ENCODE peak calls at places on chromosomes 13 and 19, in ten cellular contexts. P, Q, F, L, C, V, J, Y, S and G are unnamed samples.

GRCh38 chr13:61954092-61954491 is 538.4 kb upstream of the PCDH20 start:
- DNase-seq in Q (peak; percentile 19), F (no peak), J (peak; percentile 52), Y (peak; percentile 5), P (peak; percentile 1), S (no peak), C (no peak), L (no peak), V (peak; percentile 0), G (peak; percentile 4)

GRCh38 chr19:11673608-11674041 is 65.1 kb downstream of the ZNF823 start:
- DNase-seq in L (peak; percentile 58), Q (peak; percentile 81), J (peak; percentile 88), V (peak; percentile 55), P (peak; percentile 63), F (peak; percentile 83), C (no peak), S (peak; percentile 84), Y (peak; percentile 47), G (peak; percentile 28)

GRCh38 chr13:110001622-110002275 is 215.4 kb upstream of the IRS2 start:
- DNase-seq in J (no peak), C (no peak), Q (no peak), S (no peak), V (peak; percentile 90), F (no peak), P (no peak), L (no peak), Y (peak; percentile 77), G (no peak)

GRCh38 chr19:33804021-33804799 is 7.5 kb downstream of the KCTD15 start:
- DNase-seq in L (peak; percentile 85), Y (peak; percentile 85), C (no peak), S (peak; percentile 68), J (no peak), Q (peak; percentile 87), F (peak; percentile 77), P (no peak), V (peak; percentile 83), G (no peak)

GRCh38 chr13:33728271-33729037 is 89.5 kb upstream of the RFC3 start:
- DNase-seq in L (no peak), P (no peak), F (peak; percentile 56), V (no peak), J (no peak), S (no peak), C (no peak), Y (no peak), Q (no peak), G (peak; percentile 95)

GRCh38 chr19:7327802-7328201 is 20.9 kb upstream of the ARHGEF18 start:
- DNase-seq in P (no peak), V (no peak), C (no peak), L (no peak), Q (no peak), F (no peak), S (no peak), J (no peak), Y (no peak), G (no peak)

GRCh38 chr13:51246411-51247298 is 24.5 kb downstream of the FAM124A start:
- DNase-seq in V (no peak), P (no peak), Q (no peak), L (no peak), F (peak; percentile 65), S (no peak), C (no peak), J (peak; percentile 56), Y (no peak), G (no peak)

GRCh38 chr19:12364391-12365093 is 941 bp downstream of the ZNF442 start:
- DNase-seq in P (no peak), V (peak; percentile 4), C (no peak), S (peak; percentile 49), F (peak; percentile 12), J (peak; percentile 27), Y (peak; percentile 10), L (peak; percentile 35), Q (peak; percentile 33), G (no peak)

DNA sequence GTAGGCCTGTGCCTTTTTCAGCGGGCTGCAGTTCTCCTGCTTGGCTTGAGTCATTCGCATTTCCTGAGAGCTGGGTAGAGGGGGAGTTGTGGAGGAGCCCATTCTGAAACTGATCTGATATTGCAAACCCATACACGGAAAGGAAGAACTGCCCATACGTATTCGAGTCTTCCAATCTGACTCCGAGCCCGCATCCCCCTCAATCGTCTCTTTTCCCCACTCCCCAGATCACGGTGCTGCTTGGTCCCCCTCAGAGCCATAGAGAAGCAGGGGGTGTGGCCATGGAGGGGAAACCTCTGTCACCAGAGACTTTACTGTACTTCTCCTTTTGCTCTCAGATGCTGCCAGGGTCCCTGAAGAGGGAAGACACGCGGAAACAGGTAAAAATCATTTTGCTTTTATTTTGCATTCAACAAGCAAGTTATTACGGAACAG is at the start of gene CD22:
- DNase-seq in L (no peak), F (no peak), C (no peak), J (no peak), V (no peak), Q (no peak), S (no peak), Y (no peak), P (no peak), G (peak; percentile 88)
- H3K36me3 ChIP-seq in L (no peaks in the 10 kb centered on the region), F (no peaks in the 10 kb centered on the region), C (no peaks in the 10 kb centered on the region), J (no peaks in the 10 kb centered on the region), V (no peaks in the 10 kb centered on the region), Q (no peaks in the 10 kb centered on the region), S (no peaks in the 10 kb centered on the region), Y (no peaks in the 10 kb centered on the region), P (no peaks in the 10 kb centered on the region), G (peaks cover 42% of the 10 kb centered on the region)

DNA sequence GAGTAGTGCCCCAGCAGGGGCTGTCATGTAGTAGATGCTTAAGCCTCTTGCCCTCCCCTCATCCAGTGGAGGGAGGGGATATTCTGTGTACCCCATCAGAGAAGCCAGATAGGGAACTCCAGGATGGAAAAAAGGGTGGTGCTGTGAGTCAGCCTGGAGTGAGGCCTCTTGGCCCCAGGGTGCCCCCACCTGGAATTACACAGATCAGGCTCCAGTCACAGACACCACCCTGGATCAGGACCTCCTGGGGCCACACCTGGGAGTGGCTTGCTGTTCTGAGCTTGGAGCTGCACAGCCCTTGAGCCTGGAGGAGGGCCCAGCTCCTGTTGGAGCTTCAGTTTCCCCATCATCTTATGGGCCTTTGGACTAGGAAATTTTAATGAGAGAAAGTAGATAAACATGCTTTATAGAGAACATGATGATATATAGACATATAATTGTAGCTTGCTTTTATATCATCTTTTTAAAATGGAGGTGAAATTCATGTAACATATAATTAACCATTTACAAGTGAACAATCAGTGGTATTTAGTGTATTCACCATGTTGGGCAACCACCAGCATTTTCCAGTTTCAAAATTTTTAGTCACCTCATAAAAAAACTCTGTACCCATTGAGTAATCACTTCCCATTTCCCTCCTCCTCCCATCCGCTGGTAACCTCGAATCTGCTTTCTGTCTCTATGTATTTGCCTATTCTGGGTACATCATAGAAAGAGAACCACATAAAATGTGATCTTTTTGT is 24.6 kb downstream of the CYP4F22 start:
- DNase-seq in P (no peak), Y (no peak), Q (no peak), J (no peak), C (no peak), F (no peak), S (no peak), V (no peak), L (no peak), G (no peak)
- H3K27ac ChIP-seq in P (no peak overlapping the region), Y (no peak overlapping the region), Q (no peak overlapping the region), J (no peak overlapping the region), C (no peak overlapping the region), F (no peak overlapping the region), S (no peak overlapping the region), V (no peak overlapping the region), L (peak overlapping the region; percentile 17), G (no peak overlapping the region)

GRCh38 chr19:55229145-55229788 is 704 bp upstream of the TMEM86B start:
- DNase-seq in V (no peak), F (no peak), J (no peak), S (no peak), C (no peak), P (no peak), L (no peak), Y (no peak), Q (no peak), G (no peak)

GRCh38 chr19:55230780-55231179 is 2.2 kb upstream of the TMEM86B start:
- DNase-seq in Y (no peak), C (no peak), V (no peak), J (no peak), S (no peak), F (no peak), P (no peak), Q (no peak), L (no peak), G (no peak)

GRCh38 chr19:55231391-55232283 is 3.1 kb upstream of the TMEM86B start:
- DNase-seq in Y (no peak), L (no peak), C (no peak), Q (no peak), F (no peak), J (no peak), S (no peak), V (no peak), P (no peak), G (no peak)

GRCh38 chr19:55229789-55230182 is 1.2 kb upstream of the TMEM86B start:
- DNase-seq in S (no peak), F (no peak), Y (no peak), P (no peak), J (no peak), V (no peak), C (no peak), L (no peak), Q (peak; percentile 42), G (no peak)

GRCh38 chr19:55230329-55230728 is 1.8 kb upstream of the TMEM86B start:
- DNase-seq in F (no peak), C (no peak), Q (no peak), J (no peak), Y (no peak), P (no peak), S (no peak), V (no peak), L (no peak), G (no peak)
- H3K36me3 ChIP-seq in F (peaks cover 13% of the 10 kb centered on the region), C (peaks cover 96% of the 10 kb centered on the region), Q (no peaks in the 10 kb centered on the region), J (peaks cover 12% of the 10 kb centered on the region), Y (peaks cover 31% of the 10 kb centered on the region), P (peaks cover 15% of the 10 kb centered on the region), S (no peaks in the 10 kb centered on the region), V (peaks cover 53% of the 10 kb centered on the region), L (peaks cover 25% of the 10 kb centered on the region), G (peaks cover 99% of the 10 kb centered on the region)

GRCh38 chr13:37889102-37889501 is 19.5 kb upstream of the TRPC4 start:
- DNase-seq in V (peak; percentile 23), F (no peak), S (no peak), C (no peak), L (no peak), Y (peak; percentile 11), P (no peak), J (no peak), Q (no peak), G (no peak)

GRCh38 chr13:37878921-37879320 is 9.3 kb upstream of the TRPC4 start:
- DNase-seq in V (no peak), Y (no peak), C (no peak), J (no peak), F (no peak), P (no peak), L (no peak), S (no peak), Q (no peak), G (no peak)

GRCh38 chr13:37884674-37885073 is 15.1 kb upstream of the TRPC4 start:
- DNase-seq in V (no peak), J (no peak), S (no peak), Q (no peak), Y (no peak), C (no peak), L (no peak), P (no peak), F (no peak), G (no peak)

GRCh38 chr13:37886879-37887278 is 17.3 kb upstream of the TRPC4 start:
- DNase-seq in Q (no peak), S (no peak), J (no peak), P (no peak), F (no peak), Y (no peak), L (no peak), V (no peak), C (no peak), G (no peak)

GRCh38 chr13:37884026-37884425 is 14.5 kb upstream of the TRPC4 start:
- DNase-seq in J (no peak), L (no peak), F (no peak), Q (no peak), Y (no peak), P (no peak), V (no peak), S (no peak), C (no peak), G (no peak)
- H3K27ac ChIP-seq in J (no peak overlapping the region), L (no peak overlapping the region), F (no peak overlapping the region), Q (no peak overlapping the region), Y (no peak overlapping the region), P (no peak overlapping the region), V (no peak overlapping the region), S (no peak overlapping the region), C (no peak overlapping the region), G (no peak overlapping the region)